ENCODE peak calls at places on chromosomes 3 and 15, in five cellular contexts. One of them, this sample, is unnamed.

GRCh38 chr3:149813367-149814281 is 609 bp downstream of the RNF13 start:
- DNase-seq in AG04449: no peak
- DNase-seq in heart left ventricle: no peak
- DNase-seq in kidney: peak
- DNase-seq in NT2/D1: peak
- DNase-seq in this sample: peak

GRCh38 chr15:42879390-42879912 is 41.1 kb downstream of the TTBK2 start:
- DNase-seq in AG04449: no peak
- DNase-seq in heart left ventricle: no peak
- DNase-seq in kidney: no peak
- DNase-seq in NT2/D1: no peak
- DNase-seq in this sample: no peak

GRCh38 chr3:154151969-154152368 is 30.8 kb downstream of the ARHGEF26 start:
- DNase-seq in AG04449: peak
- DNase-seq in heart left ventricle: no peak
- DNase-seq in kidney: no peak
- DNase-seq in NT2/D1: no peak
- DNase-seq in this sample: no peak

GRCh38 chr3:177197041-177197933 is at the start of gene TBL1XR1:
- DNase-seq in AG04449: peak
- DNase-seq in heart left ventricle: peak
- DNase-seq in kidney: peak
- DNase-seq in NT2/D1: peak
- DNase-seq in this sample: peak

GRCh38 chr3:110654820-110655522 is 416.6 kb upstream of the NECTIN3 start:
- DNase-seq in AG04449: no peak
- DNase-seq in heart left ventricle: no peak
- DNase-seq in kidney: no peak
- DNase-seq in NT2/D1: no peak
- DNase-seq in this sample: no peak

GRCh38 chr3:150253622-150254021 is 154.5 kb upstream of the TSC22D2 start:
- DNase-seq in AG04449: no peak
- DNase-seq in heart left ventricle: peak
- DNase-seq in kidney: no peak
- DNase-seq in NT2/D1: no peak
- DNase-seq in this sample: no peak

GRCh38 chr15:25775317-25775912 is 87.7 kb downstream of the ATP10A start:
- DNase-seq in AG04449: peak
- DNase-seq in heart left ventricle: peak
- DNase-seq in kidney: peak
- DNase-seq in NT2/D1: peak
- DNase-seq in this sample: no peak

GRCh38 chr15:75943713-75944215 is 40.1 kb downstream of the FBXO22 start:
- DNase-seq in AG04449: no peak
- DNase-seq in heart left ventricle: no peak
- DNase-seq in kidney: no peak
- DNase-seq in NT2/D1: no peak
- DNase-seq in this sample: no peak

GRCh38 chr15:100192092-100192695 is 149.6 kb downstream of the ADAMTS17 start:
- DNase-seq in AG04449: no peak
- DNase-seq in heart left ventricle: no peak
- DNase-seq in kidney: peak
- DNase-seq in NT2/D1: peak
- DNase-seq in this sample: no peak

GRCh38 chr3:183584246-183584913 is 28.9 kb upstream of the KLHL6 start:
- DNase-seq in AG04449: peak
- DNase-seq in heart left ventricle: peak
- DNase-seq in kidney: peak
- DNase-seq in NT2/D1: no peak
- DNase-seq in this sample: peak

GRCh38 chr3:186600896-186601295 is 12.0 kb upstream of the AHSG start:
- DNase-seq in AG04449: no peak
- DNase-seq in heart left ventricle: no peak
- DNase-seq in kidney: no peak
- DNase-seq in NT2/D1: no peak
- DNase-seq in this sample: no peak

GRCh38 chr3:8663177-8664061 is 18.8 kb upstream of the SSUH2 start:
- DNase-seq in AG04449: no peak
- DNase-seq in heart left ventricle: peak
- DNase-seq in kidney: no peak
- DNase-seq in NT2/D1: peak
- DNase-seq in this sample: peak

GRCh38 chr3:51358981-51359380 is 26.1 kb upstream of the MANF start:
- DNase-seq in AG04449: no peak
- DNase-seq in heart left ventricle: no peak
- DNase-seq in kidney: no peak
- DNase-seq in NT2/D1: no peak
- DNase-seq in this sample: no peak

GRCh38 chr3:1766384-1766783 is 332.3 kb upstream of the CNTN4 start:
- DNase-seq in AG04449: no peak
- DNase-seq in heart left ventricle: no peak
- DNase-seq in kidney: no peak
- DNase-seq in NT2/D1: no peak
- DNase-seq in this sample: no peak

GRCh38 chr3:42115946-42116345 is 24.8 kb downstream of the TRAK1 start:
- DNase-seq in AG04449: no peak
- DNase-seq in heart left ventricle: no peak
- DNase-seq in kidney: no peak
- DNase-seq in NT2/D1: no peak
- DNase-seq in this sample: no peak

GRCh38 chr3:171874879-171875278 is 31.7 kb downstream of the TMEM212 start:
- DNase-seq in AG04449: no peak
- DNase-seq in heart left ventricle: no peak
- DNase-seq in kidney: no peak
- DNase-seq in NT2/D1: no peak
- DNase-seq in this sample: no peak

GRCh38 chr3:44125241-44125640 is 116.4 kb upstream of the TOPAZ1 start:
- DNase-seq in AG04449: no peak
- DNase-seq in heart left ventricle: no peak
- DNase-seq in kidney: no peak
- DNase-seq in NT2/D1: no peak
- DNase-seq in this sample: no peak

GRCh38 chr3:126781889-126782491 is 78.0 kb downstream of the CHCHD6 start:
- DNase-seq in AG04449: peak
- DNase-seq in heart left ventricle: no peak
- DNase-seq in kidney: no peak
- DNase-seq in NT2/D1: no peak
- DNase-seq in this sample: no peak

GRCh38 chr15:25933456-25934158 is 70.5 kb upstream of the ATP10A start:
- DNase-seq in AG04449: peak
- DNase-seq in heart left ventricle: peak
- DNase-seq in kidney: peak
- DNase-seq in NT2/D1: peak
- DNase-seq in this sample: peak

GRCh38 chr15:28101201-28101600 is 2.1 kb upstream of the OCA2 start:
- DNase-seq in AG04449: no peak
- DNase-seq in heart left ventricle: no peak
- DNase-seq in kidney: peak
- DNase-seq in NT2/D1: no peak
- DNase-seq in this sample: no peak

GRCh38 chr3:79184226-79184625 is 583.6 kb downstream of the ROBO1 start:
- DNase-seq in AG04449: no peak
- DNase-seq in heart left ventricle: no peak
- DNase-seq in kidney: no peak
- DNase-seq in NT2/D1: no peak
- DNase-seq in this sample: no peak

DNA sequence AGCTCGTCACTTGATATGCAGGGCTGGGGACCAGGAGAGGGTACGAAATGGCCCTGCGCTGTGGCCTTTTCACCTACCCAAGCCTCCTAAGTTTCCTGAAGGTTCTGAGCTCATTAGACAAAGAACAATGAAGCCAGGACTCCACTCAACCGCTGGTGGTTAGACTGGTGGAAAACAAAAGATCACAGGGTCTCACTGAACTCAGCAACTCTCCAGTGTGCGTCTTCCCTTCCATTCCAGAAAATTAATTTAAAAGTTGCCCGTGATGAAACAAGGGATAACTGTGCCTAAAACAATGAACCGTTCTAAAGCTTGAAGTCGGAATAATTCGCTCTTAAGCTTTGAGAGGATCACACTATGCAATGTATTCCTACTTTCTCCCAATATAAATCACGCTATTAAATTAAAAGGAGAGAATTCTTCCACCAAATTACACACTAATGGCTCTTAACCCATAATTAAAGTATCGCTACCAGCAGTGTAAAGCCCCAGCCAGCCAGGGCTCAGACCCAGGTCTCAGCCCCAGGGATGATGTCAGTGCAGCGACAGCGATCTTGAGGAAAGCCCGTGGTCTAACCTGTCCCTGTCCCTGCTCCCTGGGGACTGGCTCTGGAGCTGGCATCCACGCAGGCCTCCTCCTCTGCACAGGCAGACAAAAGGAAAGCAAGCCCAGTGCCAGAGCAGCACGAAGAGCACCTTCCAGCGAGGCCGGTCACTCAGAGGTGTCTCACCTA is 4.9 kb downstream of the VGLL4 start:
- DNase-seq in AG04449: no peak
- DNase-seq in heart left ventricle: no peak
- DNase-seq in kidney: no peak
- DNase-seq in NT2/D1: no peak
- DNase-seq in this sample: no peak
- H3K4me3 ChIP-seq in AG04449: peak
- H3K4me3 ChIP-seq in heart left ventricle: peak
- H3K4me3 ChIP-seq in kidney: no peak
- H3K4me3 ChIP-seq in NT2/D1: no peak
- H3K4me3 ChIP-seq in this sample: no peak

DNA sequence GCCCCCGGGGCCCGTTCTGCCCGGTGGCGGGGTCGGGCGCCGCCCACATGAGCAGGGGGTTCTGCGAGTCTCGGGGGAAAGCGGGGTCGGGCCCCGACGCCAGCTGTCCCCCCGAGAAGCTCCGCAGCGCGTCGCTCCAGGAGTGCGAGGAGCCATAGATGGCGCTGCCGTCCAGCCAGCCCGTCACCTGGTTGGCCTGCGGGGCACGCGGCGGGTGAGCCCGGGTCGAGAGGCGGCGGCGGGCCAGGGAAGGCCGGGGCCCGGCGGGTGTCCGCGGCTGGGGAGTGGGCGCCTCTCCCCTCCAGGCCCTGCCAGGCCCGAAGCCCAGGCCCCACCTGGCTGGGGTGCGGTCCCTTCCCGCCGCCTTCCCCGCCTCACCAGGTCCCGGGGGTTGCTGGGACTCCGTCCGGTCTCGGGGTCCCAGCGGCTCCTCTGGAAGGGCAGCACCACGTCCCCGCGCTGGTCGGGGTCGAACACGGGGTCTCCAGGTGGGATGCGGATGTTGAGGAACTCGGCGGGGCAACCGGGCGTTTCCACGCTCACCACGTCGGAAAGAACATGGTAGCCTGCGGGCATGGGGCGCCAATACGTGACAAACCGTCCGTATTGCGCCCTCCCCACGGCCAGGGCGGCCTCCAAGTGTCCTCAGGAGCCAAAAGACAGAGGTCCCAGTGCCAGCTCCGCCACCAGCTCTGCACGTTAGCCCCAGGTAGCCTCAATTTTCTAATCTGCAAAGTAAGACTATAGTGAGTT is 2.4 kb downstream of the DUOX2 start:
- DNase-seq in AG04449: no peak
- DNase-seq in heart left ventricle: no peak
- DNase-seq in kidney: no peak
- DNase-seq in NT2/D1: no peak
- DNase-seq in this sample: no peak
- H3K4me3 ChIP-seq in AG04449: no peak
- H3K4me3 ChIP-seq in heart left ventricle: no peak
- H3K4me3 ChIP-seq in kidney: no peak
- H3K4me3 ChIP-seq in NT2/D1: no peak
- H3K4me3 ChIP-seq in this sample: no peak

GRCh38 chr3:147410126-147410517 is 957 bp downstream of the ZIC1 start:
- DNase-seq in AG04449: no peak
- DNase-seq in heart left ventricle: no peak
- DNase-seq in kidney: peak
- DNase-seq in NT2/D1: no peak
- DNase-seq in this sample: no peak

GRCh38 chr3:147408180-147409105 is 722 bp upstream of the ZIC1 start:
- DNase-seq in AG04449: no peak
- DNase-seq in heart left ventricle: no peak
- DNase-seq in kidney: no peak
- DNase-seq in NT2/D1: no peak
- DNase-seq in this sample: no peak

GRCh38 chr3:147410518-147411234 is 1.5 kb downstream of the ZIC1 start:
- DNase-seq in AG04449: no peak
- DNase-seq in heart left ventricle: no peak
- DNase-seq in kidney: peak
- DNase-seq in NT2/D1: no peak
- DNase-seq in this sample: peak

GRCh38 chr3:147411235-147411607 is 2.1 kb downstream of the ZIC1 start:
- DNase-seq in AG04449: no peak
- DNase-seq in heart left ventricle: no peak
- DNase-seq in kidney: no peak
- DNase-seq in NT2/D1: no peak
- DNase-seq in this sample: peak

DNA sequence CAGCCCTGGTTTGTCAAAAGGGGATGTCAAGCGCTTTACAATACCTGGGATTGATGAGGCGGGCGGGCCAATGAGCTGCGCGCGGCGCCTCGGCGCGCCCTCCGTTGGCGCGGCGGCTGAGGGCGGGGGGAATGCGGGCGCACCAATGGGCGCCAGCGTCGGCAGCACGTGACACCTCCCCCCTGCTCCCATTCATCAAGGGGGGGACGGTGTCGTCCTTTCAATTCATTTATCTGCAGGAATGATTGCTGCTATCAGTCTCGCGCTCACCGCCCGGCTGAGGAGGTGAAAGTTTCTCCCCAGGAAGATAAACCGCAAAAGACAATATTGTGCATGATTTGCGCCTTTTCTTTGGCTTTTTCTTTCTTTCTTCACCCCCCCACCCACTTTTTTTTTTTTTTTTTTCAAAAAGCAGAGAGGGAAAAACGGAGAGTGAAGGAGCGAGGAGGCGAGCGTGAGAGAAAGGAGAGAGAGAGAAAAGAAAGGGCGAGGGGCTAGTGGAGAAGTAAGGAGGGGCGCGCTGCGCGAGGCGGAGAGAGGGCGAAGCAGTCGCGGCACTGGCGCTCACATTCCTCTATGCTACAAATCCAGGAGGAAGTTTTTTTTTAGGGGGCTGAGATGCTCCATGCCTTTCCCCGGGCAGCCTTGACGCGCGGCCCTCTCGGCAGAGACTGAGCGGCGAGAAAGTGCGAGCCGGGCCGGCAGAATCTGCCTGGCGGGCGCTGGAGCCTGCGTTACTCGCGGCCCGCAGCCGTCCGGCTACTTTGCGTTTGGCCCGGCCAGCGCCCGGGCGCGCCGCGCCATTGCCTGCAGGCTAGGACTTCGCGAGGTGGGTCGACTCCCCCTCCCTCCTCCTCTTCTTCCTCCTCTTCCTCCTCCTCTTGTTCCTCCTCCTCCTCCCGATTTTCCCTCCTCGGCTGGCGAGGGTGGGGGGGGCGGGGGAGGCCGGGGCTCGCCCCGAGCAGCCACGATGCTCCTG is at the start of gene ZIC1:
- DNase-seq in AG04449: no peak
- DNase-seq in heart left ventricle: no peak
- DNase-seq in kidney: peak
- DNase-seq in NT2/D1: no peak
- DNase-seq in this sample: no peak
- H3K4me3 ChIP-seq in AG04449: peak
- H3K4me3 ChIP-seq in heart left ventricle: peak
- H3K4me3 ChIP-seq in kidney: no peak
- H3K4me3 ChIP-seq in NT2/D1: peak
- H3K4me3 ChIP-seq in this sample: no peak

GRCh38 chr15:59291214-59291551 is 81.5 kb downstream of the MYO1E start:
- DNase-seq in AG04449: no peak
- DNase-seq in heart left ventricle: no peak
- DNase-seq in kidney: no peak
- DNase-seq in NT2/D1: no peak
- DNase-seq in this sample: no peak
- H3K4me3 ChIP-seq in AG04449: no peak
- H3K4me3 ChIP-seq in heart left ventricle: no peak
- H3K4me3 ChIP-seq in kidney: no peak
- H3K4me3 ChIP-seq in NT2/D1: no peak
- H3K4me3 ChIP-seq in this sample: no peak

GRCh38 chr3:152272771-152273242 is 4.1 kb downstream of the MBNL1 start:
- DNase-seq in AG04449: peak
- DNase-seq in heart left ventricle: no peak
- DNase-seq in kidney: no peak
- DNase-seq in NT2/D1: no peak
- DNase-seq in this sample: no peak
- H3K4me3 ChIP-seq in AG04449: peak
- H3K4me3 ChIP-seq in heart left ventricle: no peak
- H3K4me3 ChIP-seq in kidney: no peak
- H3K4me3 ChIP-seq in NT2/D1: no peak
- H3K4me3 ChIP-seq in this sample: no peak

This sample was measured in lung.